ENCODE peak calls at places on chromosomes 13 and 19, in nine cellular contexts. One of them, this sample, is unnamed. For H3K4me1 and H4K20me1, the result is how much of the 10 kb centered on the place peaks cover.

GRCh38 chr19:54178581-54179261 is 5.8 kb upstream of the TMC4 start:
- DNase-seq in GM23338: peak
- DNase-seq in neural progenitor cell: peak
- DNase-seq in PC-3: peak
- DNase-seq in HCT116: no peak
- DNase-seq in GM23248: peak
- DNase-seq in SK-N-SH: peak
- DNase-seq in MM.1S: no peak
- DNase-seq in hepatocyte: no peak
- DNase-seq in this sample: peak

GRCh38 chr19:7294571-7295212 is 478 bp upstream of the INSR start:
- DNase-seq in GM23338: peak
- DNase-seq in neural progenitor cell: peak
- DNase-seq in PC-3: peak
- DNase-seq in HCT116: peak
- DNase-seq in GM23248: peak
- DNase-seq in SK-N-SH: peak
- DNase-seq in MM.1S: peak
- DNase-seq in hepatocyte: peak
- DNase-seq in this sample: peak

GRCh38 chr13:32969516-32969941 is 46.7 kb upstream of the KL start:
- DNase-seq in GM23338: no peak
- DNase-seq in neural progenitor cell: no peak
- DNase-seq in PC-3: no peak
- DNase-seq in HCT116: no peak
- DNase-seq in GM23248: peak
- DNase-seq in SK-N-SH: no peak
- DNase-seq in MM.1S: no peak
- DNase-seq in hepatocyte: peak
- DNase-seq in this sample: no peak

GRCh38 chr13:112242777-112243176 is 133.4 kb upstream of the SPACA7 start:
- DNase-seq in GM23338: no peak
- DNase-seq in neural progenitor cell: no peak
- DNase-seq in PC-3: no peak
- DNase-seq in HCT116: no peak
- DNase-seq in GM23248: no peak
- DNase-seq in SK-N-SH: no peak
- DNase-seq in MM.1S: no peak
- DNase-seq in hepatocyte: no peak
- DNase-seq in this sample: no peak

GRCh38 chr19:16206046-16206605 is 8.4 kb downstream of the AP1M1 start:
- DNase-seq in GM23338: no peak
- DNase-seq in neural progenitor cell: no peak
- DNase-seq in PC-3: no peak
- DNase-seq in HCT116: no peak
- DNase-seq in GM23248: no peak
- DNase-seq in SK-N-SH: no peak
- DNase-seq in MM.1S: no peak
- DNase-seq in hepatocyte: no peak
- DNase-seq in this sample: no peak

GRCh38 chr19:51460164-51460992 is 2.1 kb upstream of the SIGLEC8 start:
- DNase-seq in GM23338: peak
- DNase-seq in neural progenitor cell: peak
- DNase-seq in PC-3: peak
- DNase-seq in HCT116: no peak
- DNase-seq in GM23248: peak
- DNase-seq in SK-N-SH: peak
- DNase-seq in MM.1S: no peak
- DNase-seq in hepatocyte: no peak
- DNase-seq in this sample: peak

GRCh38 chr13:30576528-30576927 is 41.2 kb upstream of the USPL1 start:
- DNase-seq in GM23338: no peak
- DNase-seq in neural progenitor cell: no peak
- DNase-seq in PC-3: peak
- DNase-seq in HCT116: no peak
- DNase-seq in GM23248: no peak
- DNase-seq in SK-N-SH: no peak
- DNase-seq in MM.1S: no peak
- DNase-seq in hepatocyte: peak
- DNase-seq in this sample: no peak

GRCh38 chr13:99366075-99366987 is 59.1 kb upstream of the GPR183 start:
- DNase-seq in GM23338: no peak
- DNase-seq in neural progenitor cell: no peak
- DNase-seq in PC-3: no peak
- DNase-seq in HCT116: no peak
- DNase-seq in GM23248: no peak
- DNase-seq in SK-N-SH: no peak
- DNase-seq in MM.1S: no peak
- DNase-seq in hepatocyte: no peak
- DNase-seq in this sample: no peak

GRCh38 chr13:112255550-112256120 is 120.5 kb upstream of the SPACA7 start:
- DNase-seq in GM23338: no peak
- DNase-seq in neural progenitor cell: no peak
- DNase-seq in PC-3: no peak
- DNase-seq in HCT116: no peak
- DNase-seq in GM23248: no peak
- DNase-seq in SK-N-SH: no peak
- DNase-seq in MM.1S: no peak
- DNase-seq in hepatocyte: no peak
- DNase-seq in this sample: no peak

GRCh38 chr19:34229721-34230120 is 24.6 kb upstream of the GARRE1 start:
- DNase-seq in GM23338: no peak
- DNase-seq in neural progenitor cell: no peak
- DNase-seq in PC-3: no peak
- DNase-seq in HCT116: no peak
- DNase-seq in GM23248: no peak
- DNase-seq in SK-N-SH: no peak
- DNase-seq in MM.1S: no peak
- DNase-seq in hepatocyte: no peak
- DNase-seq in this sample: no peak

GRCh38 chr19:3309724-3310123 is 56.7 kb upstream of the NFIC start:
- DNase-seq in GM23338: no peak
- DNase-seq in neural progenitor cell: no peak
- DNase-seq in PC-3: no peak
- DNase-seq in HCT116: no peak
- DNase-seq in GM23248: no peak
- DNase-seq in SK-N-SH: no peak
- DNase-seq in MM.1S: no peak
- DNase-seq in hepatocyte: no peak
- DNase-seq in this sample: no peak

GRCh38 chr13:20473139-20473538 is 52.5 kb downstream of the CRYL1 start:
- DNase-seq in GM23338: no peak
- DNase-seq in neural progenitor cell: no peak
- DNase-seq in PC-3: peak
- DNase-seq in HCT116: no peak
- DNase-seq in GM23248: no peak
- DNase-seq in SK-N-SH: no peak
- DNase-seq in MM.1S: no peak
- DNase-seq in hepatocyte: no peak
- DNase-seq in this sample: no peak

GRCh38 chr13:20474515-20474914 is 51.1 kb downstream of the CRYL1 start:
- DNase-seq in GM23338: no peak
- DNase-seq in neural progenitor cell: no peak
- DNase-seq in PC-3: no peak
- DNase-seq in HCT116: no peak
- DNase-seq in GM23248: no peak
- DNase-seq in SK-N-SH: no peak
- DNase-seq in MM.1S: no peak
- DNase-seq in hepatocyte: no peak
- DNase-seq in this sample: no peak

GRCh38 chr13:20472531-20472930 is 53.1 kb downstream of the CRYL1 start:
- DNase-seq in GM23338: no peak
- DNase-seq in neural progenitor cell: no peak
- DNase-seq in PC-3: no peak
- DNase-seq in HCT116: no peak
- DNase-seq in GM23248: no peak
- DNase-seq in SK-N-SH: no peak
- DNase-seq in MM.1S: no peak
- DNase-seq in hepatocyte: no peak
- DNase-seq in this sample: no peak

GRCh38 chr13:20475927-20476691 is 49.5 kb downstream of the CRYL1 start:
- DNase-seq in GM23338: peak
- DNase-seq in neural progenitor cell: peak
- DNase-seq in PC-3: no peak
- DNase-seq in HCT116: no peak
- DNase-seq in GM23248: no peak
- DNase-seq in SK-N-SH: no peak
- DNase-seq in MM.1S: peak
- DNase-seq in hepatocyte: peak
- DNase-seq in this sample: no peak

GRCh38 chr13:20473888-20474287 is 51.8 kb downstream of the CRYL1 start:
- DNase-seq in GM23338: no peak
- DNase-seq in neural progenitor cell: no peak
- DNase-seq in PC-3: no peak
- DNase-seq in HCT116: no peak
- DNase-seq in GM23248: no peak
- DNase-seq in SK-N-SH: no peak
- DNase-seq in MM.1S: no peak
- DNase-seq in hepatocyte: no peak
- DNase-seq in this sample: no peak
- H3K4me1 ChIP-seq in GM23338: under half
- H3K4me1 ChIP-seq in neural progenitor cell: under half
- H3K4me1 ChIP-seq in PC-3: under half
- H3K4me1 ChIP-seq in HCT116: under half
- H3K4me1 ChIP-seq in GM23248: under half
- H3K4me1 ChIP-seq in SK-N-SH: under half
- H3K4me1 ChIP-seq in MM.1S: under half
- H3K4me1 ChIP-seq in hepatocyte: under half
- H3K4me1 ChIP-seq in this sample: under half

DNA sequence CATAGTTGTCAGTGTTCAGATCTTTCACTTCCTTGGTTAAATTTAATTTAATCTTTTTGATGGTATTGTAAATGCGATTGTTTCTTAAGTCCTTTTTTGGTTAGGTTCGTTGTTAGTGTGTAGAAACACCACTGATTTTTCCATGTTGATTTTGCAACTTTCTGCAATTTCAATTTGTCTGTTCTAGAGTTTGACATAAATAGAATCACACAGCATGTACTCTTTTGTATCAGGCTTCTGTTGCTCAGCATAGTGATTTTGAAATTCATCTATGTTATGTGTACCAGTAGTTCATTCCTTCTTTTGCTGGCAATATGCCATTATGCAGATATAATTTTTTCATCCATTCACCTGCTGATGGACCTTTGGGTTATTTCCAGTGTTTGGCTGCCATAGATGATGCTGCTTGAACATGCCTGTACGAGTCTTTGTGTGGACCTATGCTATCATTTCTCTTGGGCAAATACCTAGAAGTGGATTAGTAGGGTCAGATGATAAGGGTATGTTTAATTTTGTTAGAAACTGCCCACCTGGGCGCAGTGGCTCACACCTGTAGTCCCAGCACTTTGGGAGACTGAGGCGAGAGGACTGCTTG is 33.1 kb downstream of the BICRA start:
- DNase-seq in GM23338: no peak
- DNase-seq in neural progenitor cell: no peak
- DNase-seq in PC-3: no peak
- DNase-seq in HCT116: no peak
- DNase-seq in GM23248: no peak
- DNase-seq in SK-N-SH: no peak
- DNase-seq in MM.1S: no peak
- DNase-seq in hepatocyte: no peak
- DNase-seq in this sample: no peak
- H4K20me1 ChIP-seq in GM23338: under half
- H4K20me1 ChIP-seq in neural progenitor cell: half or more
- H4K20me1 ChIP-seq in PC-3: under half
- H4K20me1 ChIP-seq in HCT116: under half
- H4K20me1 ChIP-seq in GM23248: under half
- H4K20me1 ChIP-seq in SK-N-SH: half or more
- H4K20me1 ChIP-seq in MM.1S: under half
- H4K20me1 ChIP-seq in hepatocyte: under half
- H4K20me1 ChIP-seq in this sample: under half

GRCh38 chr19:58346961-58347929 is 6.0 kb downstream of the A1BG start:
- DNase-seq in GM23338: peak
- DNase-seq in neural progenitor cell: peak
- DNase-seq in PC-3: no peak
- DNase-seq in HCT116: no peak
- DNase-seq in GM23248: peak
- DNase-seq in SK-N-SH: peak
- DNase-seq in MM.1S: no peak
- DNase-seq in hepatocyte: peak
- DNase-seq in this sample: peak
- TF ChIP-seq EZH2phosphoT487 in GM23338: no peak
- TF ChIP-seq EZH2phosphoT487 in neural progenitor cell: no peak
- TF ChIP-seq EZH2phosphoT487 in PC-3: no peak
- TF ChIP-seq EZH2phosphoT487 in HCT116: no peak
- TF ChIP-seq EZH2phosphoT487 in GM23248: no peak
- TF ChIP-seq EZH2phosphoT487 in SK-N-SH: no peak
- TF ChIP-seq EZH2phosphoT487 in MM.1S: no peak
- TF ChIP-seq EZH2phosphoT487 in hepatocyte: no peak
- TF ChIP-seq EZH2phosphoT487 in this sample: no peak

GRCh38 chr13:110913911-110914292 is 967 bp downstream of the ANKRD10 start:
- DNase-seq in GM23338: peak
- DNase-seq in neural progenitor cell: no peak
- DNase-seq in PC-3: no peak
- DNase-seq in HCT116: no peak
- DNase-seq in GM23248: peak
- DNase-seq in SK-N-SH: no peak
- DNase-seq in MM.1S: no peak
- DNase-seq in hepatocyte: no peak
- DNase-seq in this sample: peak

GRCh38 chr13:110913322-110913721 is 1.5 kb downstream of the ANKRD10 start:
- DNase-seq in GM23338: no peak
- DNase-seq in neural progenitor cell: peak
- DNase-seq in PC-3: peak
- DNase-seq in HCT116: no peak
- DNase-seq in GM23248: peak
- DNase-seq in SK-N-SH: no peak
- DNase-seq in MM.1S: peak
- DNase-seq in hepatocyte: peak
- DNase-seq in this sample: peak

GRCh38 chr13:110912651-110913051 is 2.2 kb downstream of the ANKRD10 start:
- DNase-seq in GM23338: no peak
- DNase-seq in neural progenitor cell: peak
- DNase-seq in PC-3: peak
- DNase-seq in HCT116: no peak
- DNase-seq in GM23248: peak
- DNase-seq in SK-N-SH: no peak
- DNase-seq in MM.1S: peak
- DNase-seq in hepatocyte: peak
- DNase-seq in this sample: no peak

GRCh38 chr13:110910013-110910890 is 4.6 kb downstream of the ANKRD10 start:
- DNase-seq in GM23338: no peak
- DNase-seq in neural progenitor cell: no peak
- DNase-seq in PC-3: no peak
- DNase-seq in HCT116: no peak
- DNase-seq in GM23248: no peak
- DNase-seq in SK-N-SH: no peak
- DNase-seq in MM.1S: no peak
- DNase-seq in hepatocyte: no peak
- DNase-seq in this sample: no peak

DNA sequence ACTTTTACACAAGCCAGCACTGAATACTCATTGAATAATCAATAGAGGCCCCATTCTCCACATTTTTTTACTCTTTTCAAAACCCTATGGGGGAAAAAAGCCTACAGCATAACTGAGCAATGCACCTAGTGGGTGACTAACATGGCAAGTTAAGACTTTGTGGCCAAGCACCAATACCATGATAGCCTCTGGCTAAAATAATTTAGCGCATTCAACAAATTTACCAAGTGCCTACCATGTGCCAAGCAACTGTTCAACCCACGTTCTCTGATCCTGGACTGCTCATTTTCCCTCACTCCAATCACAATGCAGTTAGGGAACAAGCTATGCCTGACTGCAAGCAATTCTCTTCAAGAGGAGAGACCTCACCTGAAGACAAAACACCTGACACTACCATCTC is 3.0 kb downstream of the ANKRD10 start:
- DNase-seq in GM23338: no peak
- DNase-seq in neural progenitor cell: no peak
- DNase-seq in PC-3: peak
- DNase-seq in HCT116: no peak
- DNase-seq in GM23248: peak
- DNase-seq in SK-N-SH: no peak
- DNase-seq in MM.1S: no peak
- DNase-seq in hepatocyte: no peak
- DNase-seq in this sample: no peak
- H3K4me1 ChIP-seq in GM23338: half or more
- H3K4me1 ChIP-seq in neural progenitor cell: under half
- H3K4me1 ChIP-seq in PC-3: half or more
- H3K4me1 ChIP-seq in HCT116: half or more
- H3K4me1 ChIP-seq in GM23248: under half
- H3K4me1 ChIP-seq in SK-N-SH: under half
- H3K4me1 ChIP-seq in MM.1S: under half
- H3K4me1 ChIP-seq in hepatocyte: under half
- H3K4me1 ChIP-seq in this sample: under half

This sample was measured in OCI-LY7.